ENCODE peak calls at places on chromosomes 3 and 15, in four cellular contexts. One of them, this sample, is unnamed.

GRCh38 chr15:82910721-82911120 is 41.8 kb downstream of the HOMER2 start:
- DNase-seq in K562: no peak
- DNase-seq in SK-N-SH: no peak
- DNase-seq in HepG2: no peak
- DNase-seq in this sample: no peak

GRCh38 chr15:65132841-65133549 is 613 bp downstream of the PDCD7 start:
- DNase-seq in K562: peak; percentile 66
- DNase-seq in SK-N-SH: peak; percentile 80
- DNase-seq in HepG2: peak; percentile 12
- DNase-seq in this sample: no peak

GRCh38 chr3:93924491-93924890 is 49.2 kb downstream of the PROS1 start:
- DNase-seq in K562: no peak
- DNase-seq in SK-N-SH: no peak
- DNase-seq in HepG2: no peak
- DNase-seq in this sample: no peak

GRCh38 chr3:155890671-155891190 is 20.3 kb downstream of the GMPS start:
- DNase-seq in K562: peak; percentile 78
- DNase-seq in SK-N-SH: peak; percentile 17
- DNase-seq in HepG2: peak; percentile 13
- DNase-seq in this sample: no peak

GRCh38 chr3:29280675-29281264 is at the start of gene RBMS3:
- DNase-seq in K562: no peak
- DNase-seq in SK-N-SH: peak; percentile 58
- DNase-seq in HepG2: no peak
- DNase-seq in this sample: peak; percentile 48

GRCh38 chr3:59777559-59778178 is 727.8 kb upstream of the CFAP20DC start:
- DNase-seq in K562: no peak
- DNase-seq in SK-N-SH: no peak
- DNase-seq in HepG2: no peak
- DNase-seq in this sample: no peak

GRCh38 chr3:62615258-62615840 is 242.0 kb upstream of the FEZF2 start:
- DNase-seq in K562: no peak
- DNase-seq in SK-N-SH: no peak
- DNase-seq in HepG2: no peak
- DNase-seq in this sample: no peak

GRCh38 chr15:40108061-40108854 is 421 bp downstream of the BMF start:
- DNase-seq in K562: no peak
- DNase-seq in SK-N-SH: peak; percentile 66
- DNase-seq in HepG2: no peak
- DNase-seq in this sample: no peak

GRCh38 chr3:138875754-138876664 is 41.3 kb upstream of the PIK3CB start:
- DNase-seq in K562: peak; percentile 91
- DNase-seq in SK-N-SH: no peak
- DNase-seq in HepG2: no peak
- DNase-seq in this sample: no peak

GRCh38 chr3:64327039-64327804 is 102.0 kb upstream of the PRICKLE2 start:
- DNase-seq in K562: peak; percentile 6
- DNase-seq in SK-N-SH: no peak
- DNase-seq in HepG2: no peak
- DNase-seq in this sample: no peak

GRCh38 chr3:150352931-150353330 is 55.2 kb upstream of the TSC22D2 start:
- DNase-seq in K562: no peak
- DNase-seq in SK-N-SH: no peak
- DNase-seq in HepG2: no peak
- DNase-seq in this sample: no peak

GRCh38 chr3:150359381-150359780 is 48.7 kb upstream of the TSC22D2 start:
- DNase-seq in K562: no peak
- DNase-seq in SK-N-SH: no peak
- DNase-seq in HepG2: no peak
- DNase-seq in this sample: no peak

GRCh38 chr3:150357923-150358322 is 50.2 kb upstream of the TSC22D2 start:
- DNase-seq in K562: no peak
- DNase-seq in SK-N-SH: no peak
- DNase-seq in HepG2: no peak
- DNase-seq in this sample: no peak

GRCh38 chr3:150357140-150357539 is 51.0 kb upstream of the TSC22D2 start:
- DNase-seq in K562: no peak
- DNase-seq in SK-N-SH: no peak
- DNase-seq in HepG2: no peak
- DNase-seq in this sample: no peak

DNA sequence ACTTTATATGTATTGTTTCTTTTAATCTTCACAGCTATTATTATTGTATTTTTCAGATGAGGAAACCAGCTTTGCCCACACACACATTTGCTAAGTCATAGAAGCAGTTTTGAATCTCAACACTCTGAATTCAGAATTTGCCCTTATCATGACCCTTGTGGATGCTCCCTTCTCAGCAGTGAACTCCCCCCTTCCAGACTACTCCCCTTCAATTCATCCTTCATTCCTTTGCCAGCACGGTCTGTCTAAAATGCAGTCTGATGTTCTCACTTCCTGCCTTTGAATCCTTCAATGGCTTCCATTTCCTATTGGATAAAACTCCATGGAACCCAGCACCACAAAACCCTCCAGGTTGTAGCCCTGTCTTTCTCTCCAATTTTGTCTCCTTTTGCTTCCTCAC is 52.5 kb upstream of the TSC22D2 start:
- DNase-seq in K562: no peak
- DNase-seq in SK-N-SH: no peak
- DNase-seq in HepG2: no peak
- DNase-seq in this sample: no peak
- TF ChIP-seq ELF1 in K562: no peak
- TF ChIP-seq ELF1 in SK-N-SH: no peak
- TF ChIP-seq ELF1 in HepG2: no peak
- TF ChIP-seq ELF1 in this sample: no peak

GRCh38 chr3:20405731-20406130 is 219.7 kb upstream of the SGO1 start:
- DNase-seq in K562: no peak
- DNase-seq in SK-N-SH: no peak
- DNase-seq in HepG2: no peak
- DNase-seq in this sample: no peak
- TF ChIP-seq ELF1 in K562: no peak
- TF ChIP-seq ELF1 in SK-N-SH: no peak
- TF ChIP-seq ELF1 in HepG2: no peak
- TF ChIP-seq ELF1 in this sample: no peak

GRCh38 chr3:159413319-159413718 is 575.3 kb upstream of the IL12A start:
- DNase-seq in K562: no peak
- DNase-seq in SK-N-SH: no peak
- DNase-seq in HepG2: no peak
- DNase-seq in this sample: no peak

GRCh38 chr3:159418571-159419526 is 569.8 kb upstream of the IL12A start:
- DNase-seq in K562: no peak
- DNase-seq in SK-N-SH: no peak
- DNase-seq in HepG2: no peak
- DNase-seq in this sample: peak; percentile 23

GRCh38 chr3:159416854-159417253 is 571.8 kb upstream of the IL12A start:
- DNase-seq in K562: no peak
- DNase-seq in SK-N-SH: no peak
- DNase-seq in HepG2: no peak
- DNase-seq in this sample: no peak

GRCh38 chr3:159417761-159418160 is 570.9 kb upstream of the IL12A start:
- DNase-seq in K562: no peak
- DNase-seq in SK-N-SH: no peak
- DNase-seq in HepG2: no peak
- DNase-seq in this sample: no peak
- TF ChIP-seq ELF1 in K562: no peak
- TF ChIP-seq ELF1 in SK-N-SH: no peak
- TF ChIP-seq ELF1 in HepG2: no peak
- TF ChIP-seq ELF1 in this sample: no peak

GRCh38 chr15:51793521-51793920 is 35.9 kb upstream of the TMOD3 start:
- DNase-seq in K562: no peak
- DNase-seq in SK-N-SH: no peak
- DNase-seq in HepG2: no peak
- DNase-seq in this sample: no peak
- TF ChIP-seq ELF1 in K562: no peak
- TF ChIP-seq ELF1 in SK-N-SH: no peak
- TF ChIP-seq ELF1 in HepG2: no peak
- TF ChIP-seq ELF1 in this sample: no peak

DNA sequence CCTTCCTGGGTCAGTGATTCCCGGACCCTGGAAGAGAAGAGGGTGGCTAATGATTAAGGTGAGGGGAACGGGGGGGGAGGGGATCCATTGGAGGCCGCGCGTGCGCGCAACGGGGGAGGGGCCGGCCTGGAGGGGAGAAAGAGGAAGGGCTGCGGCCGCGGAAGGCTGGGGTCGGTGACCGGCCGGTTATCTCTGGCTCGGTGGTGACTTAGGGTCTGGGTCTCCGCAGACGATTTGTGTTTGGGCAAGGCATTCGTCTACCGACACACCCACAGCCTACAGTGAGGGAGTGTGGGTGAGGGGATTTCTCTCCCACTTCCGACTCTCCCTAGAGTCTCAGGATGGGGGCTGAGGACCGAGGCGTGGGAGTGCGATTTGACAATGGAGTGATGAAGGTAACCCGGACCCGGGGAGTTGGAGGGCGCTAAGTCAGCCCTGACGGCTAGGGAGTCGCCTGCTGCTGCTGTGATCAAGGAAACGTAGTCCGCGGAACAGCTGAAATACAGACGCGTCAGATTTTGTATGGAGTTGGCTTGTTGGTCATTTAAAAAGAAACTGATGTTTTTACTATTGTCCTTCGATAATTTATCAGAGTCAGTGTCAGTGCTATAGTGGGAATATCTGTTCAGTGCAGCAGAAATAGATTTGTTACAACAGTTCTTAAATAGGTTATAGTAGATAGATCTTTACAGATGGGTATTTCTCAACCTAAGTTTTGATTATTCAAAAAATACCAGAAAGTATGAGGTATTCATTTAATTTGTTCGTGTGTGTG is 735 bp downstream of the RNF111 start:
- DNase-seq in K562: peak; percentile 85
- DNase-seq in SK-N-SH: peak; percentile 87
- DNase-seq in HepG2: peak; percentile 62
- DNase-seq in this sample: no peak
- TF ChIP-seq ELF1 in K562: peak; percentile 50
- TF ChIP-seq ELF1 in SK-N-SH: no peak
- TF ChIP-seq ELF1 in HepG2: peak; percentile 42
- TF ChIP-seq ELF1 in this sample: no peak

GRCh38 chr3:187821616-187822317 is 76.5 kb upstream of the BCL6 start:
- DNase-seq in K562: no peak
- DNase-seq in SK-N-SH: no peak
- DNase-seq in HepG2: no peak
- DNase-seq in this sample: no peak

GRCh38 chr3:187827723-187828122 is 82.5 kb upstream of the BCL6 start:
- DNase-seq in K562: no peak
- DNase-seq in SK-N-SH: no peak
- DNase-seq in HepG2: no peak
- DNase-seq in this sample: no peak

GRCh38 chr3:187823802-187824201 is 78.5 kb upstream of the BCL6 start:
- DNase-seq in K562: no peak
- DNase-seq in SK-N-SH: no peak
- DNase-seq in HepG2: no peak
- DNase-seq in this sample: no peak

DNA sequence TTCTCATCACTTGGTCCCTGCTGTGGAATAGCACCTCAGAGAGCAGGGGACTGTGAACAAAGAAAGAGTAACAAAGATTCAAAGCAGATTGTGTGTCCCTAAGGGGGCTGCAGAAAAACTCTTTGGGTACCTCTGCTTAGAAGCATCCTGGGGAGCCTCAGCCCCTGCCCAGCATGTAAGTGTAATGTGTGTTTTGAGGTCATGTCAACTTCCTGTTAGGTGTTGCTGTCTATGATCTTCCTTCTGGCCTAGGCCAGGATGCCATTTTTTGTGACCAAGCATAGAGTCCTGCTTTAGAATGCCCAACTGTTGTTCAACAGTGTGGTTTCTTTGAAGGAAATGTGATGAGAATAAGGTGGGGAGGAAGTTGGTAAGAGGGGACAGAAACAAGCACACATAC is 77.1 kb upstream of the BCL6 start:
- DNase-seq in K562: no peak
- DNase-seq in SK-N-SH: no peak
- DNase-seq in HepG2: no peak
- DNase-seq in this sample: no peak
- TF ChIP-seq ELF1 in K562: no peak
- TF ChIP-seq ELF1 in SK-N-SH: no peak
- TF ChIP-seq ELF1 in HepG2: no peak
- TF ChIP-seq ELF1 in this sample: no peak

DNA sequence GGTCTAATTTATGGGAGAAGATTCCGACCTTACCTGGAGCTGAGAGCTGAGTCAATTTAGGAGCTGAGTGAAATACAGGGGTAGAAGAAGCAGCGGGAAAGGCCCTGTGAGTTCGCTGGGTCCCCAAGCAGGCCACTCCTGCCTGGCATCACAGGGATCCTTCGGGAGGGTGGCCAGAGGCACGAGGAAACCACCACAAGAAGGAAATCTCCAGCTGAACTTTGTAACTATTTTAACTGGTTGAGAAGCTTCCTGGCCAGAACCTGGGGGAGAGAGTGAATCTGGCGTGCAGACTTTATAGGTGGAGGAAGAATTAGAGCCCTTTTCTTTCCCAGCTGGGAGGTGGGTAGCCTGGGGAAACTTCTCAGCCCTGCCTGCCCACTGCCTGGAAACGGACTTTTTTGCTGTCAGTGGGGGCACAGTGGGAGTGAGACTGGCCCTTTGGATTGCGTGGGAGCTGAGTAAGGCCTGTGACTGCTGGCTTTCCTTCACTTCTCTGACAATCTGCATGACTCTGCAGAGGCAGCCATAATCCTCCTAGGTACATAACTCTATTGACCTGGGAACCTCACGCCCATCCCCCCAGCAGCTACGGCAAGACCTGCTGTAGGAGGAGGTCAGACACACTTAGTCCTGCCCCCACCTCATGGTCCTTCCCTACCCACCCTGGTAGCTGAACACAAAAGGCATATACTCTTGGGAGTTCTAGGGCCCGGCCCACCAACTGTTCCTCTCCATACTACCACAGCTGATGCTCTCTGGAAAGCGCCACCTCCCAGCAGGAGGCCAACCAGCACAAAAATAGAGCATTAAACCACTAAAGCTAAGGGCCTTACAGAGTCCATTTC is 340.7 kb downstream of the CNTN3 start:
- DNase-seq in K562: no peak
- DNase-seq in SK-N-SH: no peak
- DNase-seq in HepG2: no peak
- DNase-seq in this sample: no peak
- TF ChIP-seq ELF1 in K562: no peak
- TF ChIP-seq ELF1 in SK-N-SH: no peak
- TF ChIP-seq ELF1 in HepG2: no peak
- TF ChIP-seq ELF1 in this sample: no peak

This sample was measured in HCT116.